ENCODE peak calls at places on chromosomes 16 and 17, in ten cellular contexts. I, S, O, Y, R, C, U, K, Z and Q are unnamed samples.

GRCh38 chr17:28684963-28685362 is 23.0 kb downstream of the SUPT6H start:
- DNase-seq in R (no peak), U (peak; percentile 50), O (peak; percentile 35), Z (no peak), I (peak; percentile 58), Y (no peak), S (no peak), C (no peak), K (no peak), Q (no peak)

GRCh38 chr17:75723201-75723930 is 2.1 kb downstream of the ITGB4 start:
- DNase-seq in R (no peak), C (no peak), K (no peak), Z (no peak), Y (no peak), I (peak; percentile 71), O (peak; percentile 91), U (no peak), S (no peak), Q (peak; percentile 21)

GRCh38 chr17:31581491-31581890 is 190.0 kb downstream of the RAB11FIP4 start:
- DNase-seq in R (peak; percentile 60), Z (no peak), S (no peak), I (peak; percentile 83), K (no peak), C (no peak), Y (peak; percentile 65), O (no peak), U (no peak), Q (no peak)

GRCh38 chr17:78974635-78975591 is 4.8 kb downstream of the LGALS3BP start:
- DNase-seq in K (no peak), Y (peak; percentile 80), U (no peak), R (peak; percentile 70), S (no peak), I (peak; percentile 86), C (no peak), O (peak; percentile 76), Z (no peak), Q (no peak)

GRCh38 chr16:75627856-75628255 is 4.8 kb upstream of the ADAT1 start:
- DNase-seq in S (no peak), R (peak; percentile 54), K (no peak), Z (no peak), U (no peak), O (no peak), I (no peak), Y (no peak), C (no peak), Q (no peak)

GRCh38 chr16:5619314-5619713 is 521.7 kb upstream of the EEF2KMT start:
- DNase-seq in R (no peak), K (no peak), C (no peak), Y (no peak), U (no peak), I (no peak), S (no peak), O (no peak), Z (no peak), Q (no peak)

GRCh38 chr17:7655541-7655840 is 4.8 kb downstream of the ATP1B2 start:
- DNase-seq in Y (no peak), C (no peak), S (no peak), U (no peak), I (no peak), R (no peak), Z (no peak), O (no peak), K (no peak), Q (no peak)

GRCh38 chr17:62937636-62938035 is 28.4 kb upstream of the TANC2 start:
- DNase-seq in C (no peak), R (no peak), I (no peak), Y (no peak), O (no peak), Z (no peak), K (no peak), U (no peak), S (no peak), Q (no peak)

GRCh38 chr17:77317091-77317519 is 176.3 kb downstream of the SEC14L1 start:
- DNase-seq in Z (no peak), Y (no peak), I (peak; percentile 52), R (peak; percentile 16), U (no peak), S (no peak), K (no peak), C (no peak), O (peak; percentile 6), Q (no peak)

GRCh38 chr16:30368122-30368791 is 2.0 kb downstream of the TBC1D10B start:
- DNase-seq in O (no peak), K (no peak), S (no peak), I (no peak), U (no peak), C (no peak), R (peak; percentile 48), Z (no peak), Y (peak; percentile 43), Q (no peak)